ENCODE peak calls at places on chromosome 1, in five cellular contexts. One of them, this sample, is unnamed.

GRCh38 chr1:116853680-116854191 is 56.0 kb upstream of the PTGFRN start:
- DNase-seq in type B pancreatic cell: no peak
- DNase-seq in Kasumi-1: no peak
- DNase-seq in CD8-positive, alpha-beta memory T cell: no peak
- DNase-seq in aorta: no peak
- DNase-seq in this sample: no peak

GRCh38 chr1:156128749-156129682 is 14.5 kb downstream of the LMNA start:
- DNase-seq in type B pancreatic cell: no peak
- DNase-seq in Kasumi-1: no peak
- DNase-seq in CD8-positive, alpha-beta memory T cell: no peak
- DNase-seq in aorta: peak
- DNase-seq in this sample: no peak

GRCh38 chr1:93353286-93353685 is 7.6 kb downstream of the DR1 start:
- DNase-seq in type B pancreatic cell: no peak
- DNase-seq in Kasumi-1: no peak
- DNase-seq in CD8-positive, alpha-beta memory T cell: no peak
- DNase-seq in aorta: no peak
- DNase-seq in this sample: no peak

GRCh38 chr1:23343246-23344110 is 606 bp downstream of the HNRNPR start:
- DNase-seq in type B pancreatic cell: no peak
- DNase-seq in Kasumi-1: peak
- DNase-seq in CD8-positive, alpha-beta memory T cell: peak
- DNase-seq in aorta: no peak
- DNase-seq in this sample: no peak

GRCh38 chr1:222247081-222247480 is 300.8 kb downstream of the HHIPL2 start:
- DNase-seq in type B pancreatic cell: no peak
- DNase-seq in Kasumi-1: no peak
- DNase-seq in CD8-positive, alpha-beta memory T cell: no peak
- DNase-seq in aorta: no peak
- DNase-seq in this sample: peak

GRCh38 chr1:73749996-73750395 is 448.0 kb downstream of the LRRIQ3 start:
- DNase-seq in type B pancreatic cell: no peak
- DNase-seq in Kasumi-1: no peak
- DNase-seq in CD8-positive, alpha-beta memory T cell: no peak
- DNase-seq in aorta: no peak
- DNase-seq in this sample: no peak

GRCh38 chr1:2230781-2231666 is 2.9 kb downstream of the SKI start:
- DNase-seq in type B pancreatic cell: peak
- DNase-seq in Kasumi-1: no peak
- DNase-seq in CD8-positive, alpha-beta memory T cell: peak
- DNase-seq in aorta: peak
- DNase-seq in this sample: no peak

GRCh38 chr1:53237638-53238037 is 680 bp downstream of the MAGOH start:
- DNase-seq in type B pancreatic cell: no peak
- DNase-seq in Kasumi-1: no peak
- DNase-seq in CD8-positive, alpha-beta memory T cell: no peak
- DNase-seq in aorta: no peak
- DNase-seq in this sample: no peak

GRCh38 chr1:151616505-151616849 is 4.6 kb downstream of the SNX27 start:
- DNase-seq in type B pancreatic cell: no peak
- DNase-seq in Kasumi-1: no peak
- DNase-seq in CD8-positive, alpha-beta memory T cell: no peak
- DNase-seq in aorta: no peak
- DNase-seq in this sample: no peak